ENCODE peak calls at places on chromosomes 5 and 9, in six cellular contexts. I is endothelial cell, T is HTR-8/SVneo, G is IMR-90, J is A549, N is fibroblast of pulmonary artery. H is an unnamed sample.

GRCh38 chr5:74409737-74410136 is 230.8 kb downstream of the ENC1 start:
- DNase-seq in I (no peak), T (no peak), G (no peak), J (no peak), N (no peak), H (no peak)

GRCh38 chr5:171968512-171968911 is 37.9 kb downstream of the FBXW11 start:
- DNase-seq in I (no peak), T (no peak), G (no peak), J (no peak), N (no peak), H (no peak)

GRCh38 chr9:87137718-87138117 is 190.4 kb upstream of the GAS1 start:
- DNase-seq in I (no peak), T (no peak), G (no peak), J (no peak), N (no peak), H (no peak)

GRCh38 chr5:98975682-98976407 is 47.0 kb upstream of the CHD1 start:
- DNase-seq in I (no peak), T (no peak), G (peak), J (no peak), N (no peak), H (no peak)

GRCh38 chr9:136220017-136220729 is 15.2 kb upstream of the LHX3 start:
- DNase-seq in I (no peak), T (peak), G (peak), J (peak), N (peak), H (no peak)

GRCh38 chr5:926416-927171 is 33.9 kb downstream of the TRIP13 start:
- DNase-seq in I (peak), T (no peak), G (no peak), J (no peak), N (peak), H (no peak)

GRCh38 chr5:96780626-96781025 is 27.1 kb downstream of the ERAP1 start:
- DNase-seq in I (no peak), T (peak), G (peak), J (no peak), N (peak), H (no peak)

GRCh38 chr5:146076455-146076854 is 28.9 kb downstream of the PLAC8L1 start:
- DNase-seq in I (no peak), T (no peak), G (no peak), J (no peak), N (no peak), H (no peak)

GRCh38 chr5:111703662-111704061 is 53.3 kb downstream of the NREP start:
- DNase-seq in I (no peak), T (no peak), G (no peak), J (no peak), N (no peak), H (no peak)

GRCh38 chr5:177371705-177372533 is 12.3 kb upstream of the SLC34A1 start:
- DNase-seq in I (no peak), T (no peak), G (no peak), J (no peak), N (no peak), H (no peak)

GRCh38 chr9:87796232-87796631 is 70.3 kb downstream of the CTSL start:
- DNase-seq in I (no peak), T (no peak), G (no peak), J (no peak), N (no peak), H (no peak)

GRCh38 chr9:124267271-124267807 is 9.6 kb downstream of the NEK6 start:
- DNase-seq in I (peak), T (peak), G (peak), J (peak), N (peak), H (no peak)

GRCh38 chr5:13660072-13660471 is 284.4 kb downstream of the DNAH5 start:
- DNase-seq in I (no peak), T (peak), G (peak), J (peak), N (peak), H (no peak)

GRCh38 chr5:127031147-127031862 is 947 bp upstream of the MARCHF3 start:
- DNase-seq in I (no peak), T (peak), G (no peak), J (peak), N (no peak), H (no peak)

GRCh38 chr5:173175523-173175922 is 31.2 kb downstream of the BNIP1 start:
- DNase-seq in I (no peak), T (no peak), G (no peak), J (no peak), N (no peak), H (no peak)

GRCh38 chr9:27423919-27424710 is 100.0 kb upstream of the IFNK start:
- DNase-seq in I (no peak), T (no peak), G (no peak), J (no peak), N (no peak), H (no peak)

GRCh38 chr9:89592963-89593775 is 11.6 kb upstream of the GADD45G start:
- DNase-seq in I (peak), T (peak), G (peak), J (peak), N (peak), H (peak)

GRCh38 chr5:146699729-146700430 is 178.7 kb downstream of the PPP2R2B start:
- DNase-seq in I (no peak), T (no peak), G (no peak), J (no peak), N (no peak), H (no peak)

GRCh38 chr5:43409809-43410271 is 2.4 kb downstream of the CCL28 start:
- DNase-seq in I (no peak), T (no peak), G (no peak), J (no peak), N (no peak), H (no peak)

GRCh38 chr5:169354263-169354662 is 53.3 kb upstream of the SLIT3 start:
- DNase-seq in I (no peak), T (no peak), G (peak), J (peak), N (no peak), H (no peak)

GRCh38 chr5:145775893-145776444 is 59.2 kb downstream of the PRELID2 start:
- DNase-seq in I (no peak), T (peak), G (peak), J (peak), N (peak), H (peak)

GRCh38 chr5:144284931-144285330 is 114.3 kb downstream of the KCTD16 start:
- DNase-seq in I (no peak), T (no peak), G (peak), J (no peak), N (peak), H (no peak)

GRCh38 chr5:176578391-176578808 is 29.3 kb downstream of the CDHR2 start:
- DNase-seq in I (peak), T (peak), G (peak), J (peak), N (peak), H (peak)

GRCh38 chr5:4086081-4086480 is 490.4 kb downstream of the IRX1 start:
- DNase-seq in I (no peak), T (no peak), G (no peak), J (no peak), N (no peak), H (no peak)

GRCh38 chr9:94979904-94980507 is 253.5 kb downstream of the AOPEP start:
- DNase-seq in I (no peak), T (no peak), G (no peak), J (no peak), N (no peak), H (no peak)

GRCh38 chr9:127905788-127906191 is 6.4 kb upstream of the ST6GALNAC6 start:
- DNase-seq in I (no peak), T (no peak), G (no peak), J (no peak), N (no peak), H (no peak)

GRCh38 chr5:1019001-1019651 is 10.5 kb downstream of the NKD2 start:
- DNase-seq in I (no peak), T (no peak), G (no peak), J (no peak), N (no peak), H (no peak)

GRCh38 chr5:96911139-96911538 is 24.7 kb upstream of the LNPEP start:
- DNase-seq in I (no peak), T (no peak), G (no peak), J (no peak), N (no peak), H (no peak)

GRCh38 chr9:16681659-16681990 is 188.8 kb downstream of the BNC2 start:
- DNase-seq in I (no peak), T (no peak), G (no peak), J (no peak), N (no peak), H (no peak)

GRCh38 chr5:51661646-51662265 is 278.5 kb downstream of the ISL1 start:
- DNase-seq in I (no peak), T (no peak), G (no peak), J (no peak), N (no peak), H (no peak)

GRCh38 chr5:35838370-35839042 is 18.2 kb upstream of the IL7R start:
- DNase-seq in I (no peak), T (no peak), G (peak), J (no peak), N (no peak), H (no peak)

GRCh38 chr5:133994990-133995333 is 9.8 kb downstream of the VDAC1 start:
- DNase-seq in I (no peak), T (no peak), G (no peak), J (no peak), N (no peak), H (no peak)

GRCh38 chr5:51226420-51226735 is 156.9 kb upstream of the ISL1 start:
- DNase-seq in I (no peak), T (no peak), G (no peak), J (no peak), N (no peak), H (peak)

GRCh38 chr9:97873877-97874276 is 20.9 kb downstream of the FOXE1 start:
- DNase-seq in I (no peak), T (no peak), G (peak), J (peak), N (peak), H (no peak)

GRCh38 chr5:179385892-179386291 is 40.6 kb upstream of the ADAMTS2 start:
- DNase-seq in I (no peak), T (no peak), G (no peak), J (no peak), N (no peak), H (no peak)

GRCh38 chr5:127229185-127229889 is 61.3 kb upstream of the MEGF10 start:
- DNase-seq in I (peak), T (no peak), G (peak), J (peak), N (peak), H (no peak)

H was measured in HepG2.